ENCODE peak calls at places on chromosomes 5 and 9, in four cellular contexts. R is HepG2, Z is K562, K is A549. N is an unnamed sample.

GRCh38 chr5:154365823-154366222 is 80.0 kb upstream of the SAP30L start:
- DNase-seq in R (peak), Z (no peak), K (no peak), N (no peak)

GRCh38 chr5:2575292-2575691 is 176.2 kb downstream of the IRX2 start:
- DNase-seq in R (no peak), Z (no peak), K (no peak), N (no peak)

GRCh38 chr5:80059354-80059980 is 24.3 kb downstream of the THBS4 start:
- DNase-seq in R (no peak), Z (no peak), K (no peak), N (no peak)

GRCh38 chr9:82363236-82363635 is 374.7 kb downstream of the SPATA31D1 start:
- DNase-seq in R (no peak), Z (no peak), K (no peak), N (no peak)

GRCh38 chr9:112547712-112548440 is 61.2 kb downstream of the KIAA1958 start:
- DNase-seq in R (no peak), Z (no peak), K (no peak), N (no peak)

GRCh38 chr5:31728039-31728438 is 89.1 kb downstream of the PDZD2 start:
- DNase-seq in R (no peak), Z (no peak), K (no peak), N (no peak)

GRCh38 chr5:32067774-32068173 is 106.3 kb downstream of the GOLPH3 start:
- DNase-seq in R (no peak), Z (no peak), K (no peak), N (no peak)

GRCh38 chr5:112576298-112576925 is 157.3 kb upstream of the EPB41L4A start:
- DNase-seq in R (no peak), Z (no peak), K (no peak), N (no peak)

GRCh38 chr9:113504725-113505590 is 41.4 kb downstream of the RGS3 start:
- DNase-seq in R (peak), Z (no peak), K (no peak), N (no peak)

GRCh38 chr5:168219515-168220410 is 71.7 kb upstream of the WWC1 start:
- DNase-seq in R (peak), Z (peak), K (peak), N (peak)

GRCh38 chr5:143237664-143238063 is 165.8 kb downstream of the NR3C1 start:
- DNase-seq in R (no peak), Z (no peak), K (no peak), N (no peak)

GRCh38 chr9:3675964-3676363 is 150.2 kb upstream of the RFX3 start:
- DNase-seq in R (no peak), Z (no peak), K (no peak), N (no peak)

GRCh38 chr5:178464431-178465048 is 125.7 kb downstream of the COL23A1 start:
- DNase-seq in R (no peak), Z (no peak), K (no peak), N (no peak)

GRCh38 chr5:142151436-142152382 is 43.1 kb downstream of the NDFIP1 start:
- DNase-seq in R (peak), Z (peak), K (peak), N (no peak)

GRCh38 chr5:127011151-127011550 is 19.2 kb downstream of the MARCHF3 start:
- DNase-seq in R (no peak), Z (no peak), K (no peak), N (no peak)

GRCh38 chr5:53069626-53070025 is 39.9 kb downstream of the MOCS2 start:
- DNase-seq in R (no peak), Z (no peak), K (no peak), N (no peak)

DNA sequence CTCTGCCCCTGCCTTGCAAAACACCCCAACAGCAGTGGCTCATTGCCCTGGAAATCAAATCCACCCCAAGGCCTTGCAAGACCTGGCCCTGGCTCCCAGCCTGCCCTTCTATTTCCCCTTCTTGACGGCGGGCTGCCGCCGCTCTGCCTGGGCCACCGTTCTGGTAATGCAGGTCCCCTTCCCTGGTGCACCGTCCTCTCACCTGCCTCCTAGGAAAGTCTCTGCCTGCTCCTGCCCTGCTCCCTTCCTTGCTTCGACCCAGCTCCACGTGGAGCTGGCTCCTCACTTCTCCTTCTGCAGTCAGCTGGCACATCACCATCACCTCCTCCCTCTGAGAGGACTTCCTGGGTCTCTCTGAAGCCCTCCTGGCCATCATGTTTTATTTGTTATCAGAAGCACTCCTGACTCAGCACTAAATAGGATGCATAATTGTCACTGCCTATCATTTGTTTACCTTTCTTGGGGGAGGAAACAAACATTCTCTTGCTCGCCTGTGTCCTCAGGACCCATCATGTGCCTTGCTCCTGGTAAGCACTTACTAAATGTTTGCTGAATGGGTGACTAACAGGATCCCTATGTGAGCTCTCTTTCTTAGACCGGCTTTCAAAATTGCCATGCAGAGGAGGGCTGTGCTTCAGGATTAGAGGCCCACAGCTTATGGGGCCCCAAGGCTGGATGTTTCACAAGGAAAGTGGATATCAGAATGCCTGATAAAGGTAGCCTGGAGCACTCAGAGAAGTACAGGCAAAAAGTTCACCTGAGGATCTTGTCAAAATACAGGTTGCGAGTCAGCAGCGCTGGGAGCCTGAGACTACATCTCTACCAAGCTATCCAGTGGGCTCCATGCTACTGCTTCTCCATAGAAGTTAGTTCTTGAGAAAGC is 19.6 kb upstream of the C5orf47 start:
- DNase-seq in R (peak), Z (peak), K (peak), N (no peak)
- TF ChIP-seq PHF8 in R (peak), Z (no peak), K (no peak), N (no peak)

DNA sequence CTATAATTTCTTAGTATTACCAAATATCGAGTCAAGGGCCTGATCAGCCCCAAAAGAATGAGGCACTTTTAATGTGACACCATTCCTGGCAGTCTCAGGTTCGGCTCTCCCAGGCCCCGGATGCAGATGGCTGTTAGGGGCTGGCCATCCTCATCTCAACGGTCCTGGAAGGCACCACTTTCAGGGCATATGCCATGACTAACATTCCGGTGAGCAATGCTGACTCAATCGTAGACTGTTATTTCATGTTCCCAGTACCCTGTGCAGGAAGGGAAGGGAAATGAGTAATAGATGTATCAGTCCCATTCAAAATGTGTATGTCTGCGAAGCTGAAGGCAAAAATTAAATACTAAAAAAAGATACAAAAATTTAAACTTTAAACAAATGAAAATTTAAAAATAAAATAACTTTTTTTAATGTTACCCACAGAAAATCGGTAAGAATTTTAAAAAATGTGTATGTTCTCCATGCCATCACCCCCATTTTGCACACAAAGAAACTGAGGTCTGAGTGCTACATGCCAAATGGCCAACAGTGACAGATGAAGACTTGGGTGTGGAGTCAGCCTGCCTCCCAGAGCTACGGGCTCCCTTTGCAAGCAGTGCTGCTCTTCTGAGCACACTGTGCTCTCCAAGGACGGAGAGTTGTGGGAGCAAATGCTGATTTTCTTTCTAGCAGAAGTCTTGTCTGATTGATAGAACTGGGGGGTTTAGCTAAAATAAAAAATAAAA is 79.0 kb downstream of the GLDC start:
- DNase-seq in R (no peak), Z (no peak), K (peak), N (no peak)
- TF ChIP-seq PHF8 in R (no peak), Z (no peak), K (no peak), N (no peak)

GRCh38 chr5:101278011-101278687 is 375.1 kb upstream of the ST8SIA4 start:
- DNase-seq in R (no peak), Z (no peak), K (no peak), N (no peak)
- TF ChIP-seq PHF8 in R (no peak), Z (no peak), K (no peak), N (no peak)

GRCh38 chr9:89021154-89021803 is 30.0 kb downstream of the S1PR3 start:
- DNase-seq in R (no peak), Z (no peak), K (peak), N (no peak)
- TF ChIP-seq PHF8 in R (no peak), Z (no peak), K (no peak), N (no peak)

GRCh38 chr5:177357459-177358332 is at the start of gene RGS14:
- DNase-seq in R (no peak), Z (no peak), K (no peak), N (no peak)
- TF ChIP-seq PHF8 in R (no peak), Z (peak), K (no peak), N (no peak)

GRCh38 chr5:68591850-68592249 is 376.3 kb downstream of the PIK3R1 start:
- DNase-seq in R (no peak), Z (no peak), K (no peak), N (no peak)

GRCh38 chr5:68582284-68582683 is 366.7 kb downstream of the PIK3R1 start:
- DNase-seq in R (no peak), Z (no peak), K (no peak), N (no peak)

GRCh38 chr5:68587181-68587580 is 371.6 kb downstream of the PIK3R1 start:
- DNase-seq in R (no peak), Z (no peak), K (no peak), N (no peak)
- TF ChIP-seq PHF8 in R (no peak), Z (no peak), K (no peak), N (no peak)

GRCh38 chr5:115634343-115635132 is 8.7 kb upstream of the TMED7 start:
- DNase-seq in R (peak), Z (peak), K (peak), N (peak)
- TF ChIP-seq PHF8 in R (peak), Z (no peak), K (no peak), N (no peak)

N was measured in H1.